ENCODE peak calls at places on chromosomes 16 and 17, in seven cellular contexts. Y is AG04450, Z is thoracic aorta, F is heart left ventricle, O is right cardiac atrium, G is thyroid gland, N is neuronal stem cell. Q is an unnamed sample. For H3K9me3, the result is how much of the 10 kb centered on the place peaks cover.

GRCh38 chr17:4043862-4044261 is 79.6 kb upstream of the ATP2A3 start:
- DNase-seq in Y (no peak), Z (no peak), F (no peak), O (peak), G (peak), N (no peak), Q (peak)

GRCh38 chr16:79659352-79659751 is 58.8 kb upstream of the MAF start:
- DNase-seq in Y (no peak), Z (no peak), F (no peak), O (no peak), G (no peak), N (no peak), Q (no peak)

GRCh38 chr17:40063915-40064531 is 1.3 kb downstream of the THRA start:
- DNase-seq in Y (no peak), Z (no peak), F (peak), O (peak), G (peak), N (no peak), Q (no peak)

GRCh38 chr16:89442990-89443726 is 47.2 kb downstream of the ANKRD11 start:
- DNase-seq in Y (no peak), Z (no peak), F (peak), O (peak), G (peak), N (no peak), Q (no peak)

GRCh38 chr16:57058291-57058861 is 34.0 kb upstream of the CPNE2 start:
- DNase-seq in Y (no peak), Z (no peak), F (no peak), O (no peak), G (no peak), N (no peak), Q (no peak)

GRCh38 chr16:57268804-57269800 is 15.4 kb downstream of the PLLP start:
- DNase-seq in Y (no peak), Z (no peak), F (peak), O (peak), G (peak), N (no peak), Q (no peak)

GRCh38 chr16:64150193-64150592 is 971.7 kb downstream of the CDH11 start:
- DNase-seq in Y (no peak), Z (no peak), F (no peak), O (no peak), G (no peak), N (no peak), Q (no peak)

GRCh38 chr17:45886852-45887251 is 7.5 kb upstream of the MAPT start:
- DNase-seq in Y (no peak), Z (no peak), F (no peak), O (no peak), G (no peak), N (no peak), Q (no peak)

GRCh38 chr17:44359001-44359400 is 4.7 kb downstream of the FAM171A2 start:
- DNase-seq in Y (no peak), Z (no peak), F (no peak), O (peak), G (no peak), N (no peak), Q (no peak)

GRCh38 chr17:43579570-43580140 is 33.5 kb upstream of the ETV4 start:
- DNase-seq in Y (peak), Z (no peak), F (no peak), O (no peak), G (no peak), N (no peak), Q (no peak)

GRCh38 chr17:9124554-9124935 is 103.2 kb downstream of the NTN1 start:
- DNase-seq in Y (no peak), Z (no peak), F (no peak), O (no peak), G (no peak), N (no peak), Q (no peak)

GRCh38 chr17:82957469-82957795 is 117.6 kb upstream of the ZNF750 start:
- DNase-seq in Y (no peak), Z (no peak), F (no peak), O (no peak), G (no peak), N (no peak), Q (no peak)

GRCh38 chr16:3983081-3983520 is 102.6 kb upstream of the CREBBP start:
- DNase-seq in Y (no peak), Z (no peak), F (peak), O (peak), G (peak), N (peak), Q (peak)

GRCh38 chr17:21453144-21453982 is 77.2 kb downstream of the KCNJ12 start:
- DNase-seq in Y (no peak), Z (no peak), F (no peak), O (no peak), G (no peak), N (no peak), Q (no peak)

GRCh38 chr17:68381076-68381900 is 76.0 kb downstream of the WIPI1 start:
- DNase-seq in Y (peak), Z (peak), F (no peak), O (no peak), G (no peak), N (no peak), Q (no peak)

GRCh38 chr16:81838794-81839193 is 59.7 kb downstream of the PLCG2 start:
- DNase-seq in Y (no peak), Z (no peak), F (no peak), O (no peak), G (no peak), N (no peak), Q (no peak)

GRCh38 chr17:71099003-71099710 is 929.8 kb downstream of the KCNJ2 start:
- DNase-seq in Y (no peak), Z (no peak), F (no peak), O (no peak), G (no peak), N (no peak), Q (no peak)

GRCh38 chr17:15309236-15309635 is 32.2 kb downstream of the TEKT3 start:
- DNase-seq in Y (no peak), Z (no peak), F (no peak), O (no peak), G (no peak), N (no peak), Q (no peak)

GRCh38 chr17:22469101-22469880 is 777.0 kb downstream of the KCNJ18 start:
- DNase-seq in Y (no peak), Z (no peak), F (no peak), O (no peak), G (no peak), N (no peak), Q (no peak)

GRCh38 chr17:22470411-22471175 is 778.3 kb downstream of the KCNJ18 start:
- DNase-seq in Y (no peak), Z (no peak), F (no peak), O (no peak), G (no peak), N (no peak), Q (no peak)

GRCh38 chr17:22464041-22464440 is 771.7 kb downstream of the KCNJ18 start:
- DNase-seq in Y (no peak), Z (no peak), F (no peak), O (no peak), G (no peak), N (no peak), Q (no peak)

GRCh38 chr17:22467720-22468119 is 775.4 kb downstream of the KCNJ18 start:
- DNase-seq in Y (no peak), Z (no peak), F (no peak), O (no peak), G (no peak), N (no peak), Q (no peak)

GRCh38 chr17:22469941-22470340 is 777.6 kb downstream of the KCNJ18 start:
- DNase-seq in Y (no peak), Z (no peak), F (no peak), O (no peak), G (no peak), N (no peak), Q (no peak)
- H3K9me3 ChIP-seq in Y (under half), Z (under half), F (under half), O (under half), G (under half), N (under half), Q (under half)

GRCh38 chr17:13598353-13599167 is 3.2 kb downstream of the HS3ST3A1 start:
- DNase-seq in Y (no peak), Z (no peak), F (no peak), O (no peak), G (no peak), N (no peak), Q (no peak)

GRCh38 chr17:13600475-13601316 is 1.0 kb downstream of the HS3ST3A1 start:
- DNase-seq in Y (no peak), Z (no peak), F (peak), O (peak), G (no peak), N (peak), Q (no peak)

GRCh38 chr17:13601317-13601775 is 383 bp downstream of the HS3ST3A1 start:
- DNase-seq in Y (no peak), Z (no peak), F (peak), O (no peak), G (no peak), N (no peak), Q (no peak)

GRCh38 chr17:13599168-13599577 is 2.6 kb downstream of the HS3ST3A1 start:
- DNase-seq in Y (no peak), Z (no peak), F (no peak), O (no peak), G (no peak), N (no peak), Q (no peak)

GRCh38 chr17:13599808-13600398 is 1.8 kb downstream of the HS3ST3A1 start:
- DNase-seq in Y (no peak), Z (no peak), F (no peak), O (no peak), G (no peak), N (no peak), Q (no peak)
- H3K27ac ChIP-seq in Y (peak), Z (no peak), F (no peak), O (no peak), G (no peak), N (no peak), Q (no peak)

GRCh38 chr17:50620848-50621247 is 13.8 kb upstream of the ABCC3 start:
- DNase-seq in Y (no peak), Z (no peak), F (no peak), O (peak), G (no peak), N (no peak), Q (no peak)

GRCh38 chr17:50619489-50619888 is 15.2 kb upstream of the ABCC3 start:
- DNase-seq in Y (no peak), Z (no peak), F (no peak), O (peak), G (no peak), N (no peak), Q (no peak)

GRCh38 chr17:50618941-50619340 is 15.7 kb upstream of the ABCC3 start:
- DNase-seq in Y (no peak), Z (no peak), F (no peak), O (peak), G (no peak), N (no peak), Q (no peak)

GRCh38 chr17:50620237-50620636 is 14.4 kb upstream of the ABCC3 start:
- DNase-seq in Y (no peak), Z (no peak), F (no peak), O (no peak), G (no peak), N (no peak), Q (no peak)

GRCh38 chr17:50621562-50621961 is 13.1 kb upstream of the ABCC3 start:
- DNase-seq in Y (no peak), Z (no peak), F (no peak), O (peak), G (no peak), N (no peak), Q (no peak)
- H3K9me3 ChIP-seq in Y (under half), Z (under half), F (under half), O (under half), G (under half), N (under half), Q (under half)

DNA sequence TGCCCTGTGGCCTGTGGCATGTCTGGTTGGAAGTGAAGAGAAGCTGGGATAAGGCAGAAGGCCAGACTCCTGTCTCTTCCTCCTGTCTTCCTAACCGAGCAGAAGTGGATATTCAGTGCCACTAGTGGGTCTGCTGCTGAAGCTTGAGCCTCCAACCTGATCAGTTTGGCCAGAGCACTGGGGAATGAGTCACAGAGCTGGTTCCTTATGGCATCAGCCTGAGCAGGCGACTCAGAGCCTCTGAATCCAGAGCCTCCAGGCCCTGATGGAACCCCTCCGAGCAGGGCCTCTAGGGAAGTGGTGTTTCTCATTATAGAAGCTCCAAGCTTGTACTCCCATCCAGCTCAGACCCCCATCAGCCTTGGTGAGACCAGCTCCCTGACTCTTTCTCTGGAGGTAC is 2.0 kb downstream of the WSCD1 start:
- DNase-seq in Y (no peak), Z (no peak), F (no peak), O (no peak), G (no peak), N (no peak), Q (no peak)
- H3K27ac ChIP-seq in Y (no peak), Z (no peak), F (no peak), O (no peak), G (no peak), N (no peak), Q (no peak)

GRCh38 chr17:5181509-5182305 is 10.0 kb downstream of the ZNF594 start:
- DNase-seq in Y (no peak), Z (no peak), F (no peak), O (no peak), G (no peak), N (no peak), Q (no peak)
- H3K9me3 ChIP-seq in Y (half or more), Z (half or more), F (half or more), O (under half), G (under half), N (under half), Q (half or more)

GRCh38 chr17:30326816-30327215 is 7.0 kb downstream of the TMIGD1 start:
- DNase-seq in Y (no peak), Z (no peak), F (no peak), O (no peak), G (no peak), N (no peak), Q (no peak)

GRCh38 chr17:30334421-30334820 is 564 bp upstream of the TMIGD1 start:
- DNase-seq in Y (no peak), Z (no peak), F (no peak), O (no peak), G (no peak), N (no peak), Q (no peak)

GRCh38 chr17:30333503-30334240 is at the start of gene TMIGD1:
- DNase-seq in Y (no peak), Z (no peak), F (no peak), O (no peak), G (no peak), N (no peak), Q (no peak)

GRCh38 chr17:30336369-30337171 is 2.7 kb upstream of the TMIGD1 start:
- DNase-seq in Y (no peak), Z (no peak), F (no peak), O (no peak), G (peak), N (peak), Q (peak)

DNA sequence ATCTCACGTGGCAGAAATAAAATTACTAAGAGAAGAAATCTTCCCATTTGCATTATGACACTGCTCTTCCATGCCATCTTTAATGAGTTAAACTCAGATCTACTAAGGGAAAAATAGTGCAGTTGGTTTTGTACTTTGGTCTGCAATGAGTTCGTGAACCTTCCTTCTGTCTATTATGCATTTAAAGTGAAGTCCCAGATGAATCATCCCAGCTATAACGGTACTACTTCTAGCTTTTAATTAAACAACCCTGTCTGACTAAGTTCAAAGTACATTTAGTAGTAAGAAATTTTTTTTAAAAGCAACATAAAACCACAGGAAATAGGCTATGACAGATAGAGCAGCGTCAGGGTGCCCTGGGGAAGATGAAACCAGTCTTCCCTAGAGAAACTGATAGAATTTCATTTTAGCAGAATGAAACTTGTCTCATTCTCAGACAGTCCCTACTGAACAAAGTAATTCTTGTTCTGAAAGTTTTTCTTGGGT is 1.8 kb downstream of the TMIGD1 start:
- DNase-seq in Y (peak), Z (no peak), F (no peak), O (no peak), G (no peak), N (no peak), Q (peak)
- H3K27ac ChIP-seq in Y (no peak), Z (no peak), F (no peak), O (no peak), G (no peak), N (no peak), Q (peak)